ENCODE peak calls at places on chromosomes 7 and 10, in six cellular contexts. N, G, J, O, F and Z are unnamed samples.

GRCh38 chr7:111009641-111010040 is 81.3 kb upstream of the LRRN3 start:
- DNase-seq in G (no peak), N (no peak), F (no peak), J (no peak), O (no peak), Z (no peak)

GRCh38 chr7:22193361-22194016 is 163.5 kb downstream of the RAPGEF5 start:
- DNase-seq in J (no peak), N (no peak), G (no peak), F (no peak), O (peak; percentile 62), Z (no peak)

GRCh38 chr10:71761541-71762113 is 11.7 kb downstream of the VSIR start:
- DNase-seq in O (no peak), G (no peak), N (no peak), J (peak; percentile 16), F (no peak), Z (peak; percentile 68)

GRCh38 chr10:103759100-103759781 is 96.1 kb downstream of the SH3PXD2A start:
- DNase-seq in N (no peak), O (no peak), J (no peak), F (peak; percentile 62), G (peak; percentile 50), Z (no peak)

GRCh38 chr10:132407243-132407746 is 10.3 kb downstream of the PWWP2B start:
- DNase-seq in J (peak; percentile 11), O (no peak), G (peak; percentile 61), F (no peak), N (no peak), Z (peak; percentile 60)

GRCh38 chr7:87567052-87567451 is 33.6 kb downstream of the ABCB1 start:
- DNase-seq in O (no peak), G (no peak), N (no peak), F (no peak), J (no peak), Z (no peak)

GRCh38 chr10:133309720-133310398 is 1.1 kb downstream of the ZNF511 start:
- DNase-seq in F (no peak), J (no peak), G (peak; percentile 67), N (no peak), O (no peak), Z (no peak)

GRCh38 chr10:50604049-50604640 is 19.6 kb downstream of the SGMS1 start:
- DNase-seq in G (no peak), O (no peak), F (no peak), J (no peak), N (no peak), Z (no peak)

GRCh38 chr10:118042336-118042735 is 4.4 kb downstream of the RAB11FIP2 start:
- DNase-seq in N (no peak), O (no peak), J (no peak), G (no peak), F (no peak), Z (no peak)

GRCh38 chr10:133087679-133088523 is at the start of gene ADGRA1:
- DNase-seq in F (no peak), J (no peak), G (no peak), N (no peak), O (no peak), Z (no peak)

GRCh38 chr10:17831326-17831725 is 22.2 kb downstream of the MRC1 start:
- DNase-seq in N (no peak), G (no peak), F (no peak), O (no peak), J (no peak), Z (no peak)